ENCODE peak calls at places on chromosomes 11 and 22, in four cellular contexts. A, Y, R and L are unnamed samples.

GRCh38 chr11:58933661-58934060 is 5.6 kb upstream of the GLYATL1 start:
- DNase-seq in R (no peak), A (no peak), Y (no peak), L (no peak)

GRCh38 chr11:1870721-1871466 is 18.0 kb downstream of the LSP1 start:
- DNase-seq in R (no peak), A (no peak), Y (no peak), L (no peak)

GRCh38 chr11:115623021-115623451 is 118.8 kb upstream of the CADM1 start:
- DNase-seq in A (no peak), R (peak; percentile 92), Y (no peak), L (no peak)

GRCh38 chr11:12052676-12053605 is 44.5 kb upstream of the DKK3 start:
- DNase-seq in A (no peak), R (no peak), Y (no peak), L (no peak)

GRCh38 chr11:65505434-65506315 is 6.8 kb downstream of the MALAT1 start:
- DNase-seq in A (no peak), Y (no peak), R (no peak), L (peak; percentile 51)

GRCh38 chr22:20116376-20116950 is 559 bp downstream of the RANBP1 start:
- DNase-seq in A (no peak), R (no peak), Y (no peak), L (no peak)

GRCh38 chr11:61303725-61304124 is 8.6 kb upstream of the VWCE start:
- DNase-seq in Y (no peak), A (no peak), R (no peak), L (no peak)

GRCh38 chr22:35076648-35077047 is 10.7 kb downstream of the ISX start:
- DNase-seq in A (no peak), Y (no peak), R (no peak), L (no peak)

GRCh38 chr22:43230983-43231723 is 44.2 kb upstream of the TTLL12 start:
- DNase-seq in Y (peak; percentile 49), R (peak; percentile 20), A (peak; percentile 77), L (peak; percentile 76)

GRCh38 chr11:10481567-10482349 is 26.7 kb downstream of the AMPD3 start:
- DNase-seq in R (no peak), Y (no peak), A (no peak), L (no peak)

GRCh38 chr22:30453731-30454510 is 17.9 kb downstream of the SEC14L3 start:
- DNase-seq in R (no peak), A (peak; percentile 42), Y (peak; percentile 11), L (peak; percentile 72)

GRCh38 chr11:112392860-112393259 is 132.2 kb upstream of the PLET1 start:
- DNase-seq in A (no peak), Y (no peak), R (no peak), L (no peak)

GRCh38 chr22:29269731-29270474 is 1.8 kb downstream of the EWSR1 start:
- DNase-seq in R (no peak), A (no peak), Y (peak; percentile 25), L (peak; percentile 15)

GRCh38 chr22:46465348-46465725 is 72.1 kb downstream of the CELSR1 start:
- DNase-seq in R (no peak), Y (no peak), A (peak; percentile 25), L (no peak)

GRCh38 chr22:20153945-20154344 is 3.1 kb upstream of the CCDC188 start:
- DNase-seq in R (no peak), A (no peak), Y (no peak), L (no peak)

GRCh38 chr11:119195680-119196079 is 10.4 kb downstream of the NHERF4 start:
- DNase-seq in A (no peak), R (no peak), Y (no peak), L (no peak)